ENCODE peak calls at places on chromosomes 6 and 20, in six cellular contexts. X, O, R, I, P and L are unnamed samples.

GRCh38 chr6:145897552-145897951 is 66.6 kb downstream of the SHPRH start:
- DNase-seq in I (no peak), X (no peak), P (no peak), R (no peak), O (no peak), L (no peak)

GRCh38 chr6:5695260-5696245 is 311.2 kb downstream of the NRN1 start:
- DNase-seq in R (no peak), O (no peak), X (peak; percentile 92), I (no peak), P (no peak), L (no peak)

GRCh38 chr6:115055579-115055978 is 712.8 kb upstream of the HS3ST5 start:
- DNase-seq in X (no peak), O (no peak), R (no peak), P (no peak), I (no peak), L (no peak)

GRCh38 chr6:1136415-1136774 is 175.5 kb upstream of the FOXQ1 start:
- DNase-seq in P (no peak), R (peak; percentile 36), I (no peak), X (peak; percentile 54), O (no peak), L (no peak)

GRCh38 chr20:32886652-32887051 is 27.9 kb downstream of the EFCAB8 start:
- DNase-seq in I (peak; percentile 45), P (no peak), O (no peak), R (no peak), X (no peak), L (no peak)

GRCh38 chr6:103797738-103798137 is 1062.0 kb downstream of the HACE1 start:
- DNase-seq in I (peak; percentile 64), O (no peak), X (no peak), P (no peak), R (no peak), L (no peak)

GRCh38 chr6:76817429-76817828 is 645.9 kb downstream of the HTR1B start:
- DNase-seq in O (no peak), R (no peak), P (no peak), I (no peak), X (no peak), L (no peak)

GRCh38 chr6:17278289-17279061 is 2.7 kb upstream of the RBM24 start:
- DNase-seq in I (no peak), R (peak; percentile 32), P (no peak), X (peak; percentile 83), O (no peak), L (no peak)

GRCh38 chr6:84422380-84422968 is 195.0 kb upstream of the CEP162 start:
- DNase-seq in X (peak; percentile 30), R (peak; percentile 15), P (peak; percentile 84), I (peak; percentile 83), O (peak; percentile 46), L (no peak)

GRCh38 chr20:53884859-53885654 is 185.3 kb downstream of the BCAS1 start:
- DNase-seq in O (no peak), X (peak; percentile 61), I (no peak), R (no peak), P (no peak), L (no peak)

GRCh38 chr6:16647422-16647821 is 113.8 kb downstream of the ATXN1 start:
- DNase-seq in P (no peak), X (no peak), O (no peak), R (no peak), I (no peak), L (no peak)

GRCh38 chr6:157246771-157247484 is 76.4 kb downstream of the TMEM242 start:
- DNase-seq in O (no peak), X (no peak), I (peak; percentile 60), P (no peak), R (no peak), L (no peak)

GRCh38 chr6:55445648-55446204 is 118.5 kb downstream of the GFRAL start:
- DNase-seq in P (no peak), I (peak; percentile 64), R (no peak), X (peak; percentile 14), O (no peak), L (no peak)

GRCh38 chr6:134065706-134066105 is 13.3 kb upstream of the SLC2A12 start:
- DNase-seq in O (no peak), I (peak; percentile 82), P (no peak), X (peak; percentile 22), R (no peak), L (no peak)

GRCh38 chr6:157999100-158000051 is 17.7 kb downstream of the SYNJ2 start:
- DNase-seq in X (no peak), I (no peak), O (peak; percentile 13), P (no peak), R (no peak), L (no peak)

GRCh38 chr6:37731888-37732287 is 34.2 kb upstream of the MDGA1 start:
- DNase-seq in P (no peak), R (no peak), X (no peak), I (no peak), O (no peak), L (no peak)

GRCh38 chr6:41505084-41506049 is 40.8 kb upstream of the FOXP4 start:
- DNase-seq in X (peak; percentile 91), I (peak; percentile 70), R (peak; percentile 66), O (peak; percentile 83), P (peak; percentile 95), L (peak; percentile 95)

GRCh38 chr20:50450961-50451752 is 59.0 kb upstream of the PTPN1 start:
- DNase-seq in R (no peak), I (peak; percentile 72), O (no peak), P (no peak), X (peak; percentile 36), L (peak; percentile 82)

GRCh38 chr6:21626756-21627155 is 33.2 kb downstream of the SOX4 start:
- DNase-seq in O (no peak), X (no peak), P (no peak), I (no peak), R (no peak), L (no peak)

GRCh38 chr6:15308445-15309213 is 62.8 kb downstream of the JARID2 start:
- DNase-seq in P (no peak), O (no peak), X (peak; percentile 76), R (no peak), I (no peak), L (no peak)

GRCh38 chr6:33984466-33985332 is 161.2 kb downstream of the GRM4 start:
- DNase-seq in I (no peak), X (no peak), P (peak; percentile 38), R (no peak), O (no peak), L (no peak)

GRCh38 chr6:14038636-14039035 is 78.9 kb upstream of the CD83 start:
- DNase-seq in R (no peak), X (peak; percentile 86), I (no peak), O (no peak), P (no peak), L (no peak)

GRCh38 chr6:33985947-33986346 is 159.9 kb downstream of the GRM4 start:
- DNase-seq in P (peak; percentile 5), X (no peak), O (no peak), I (no peak), R (no peak), L (no peak)

GRCh38 chr6:10554826-10555225 is 33.7 kb downstream of the GCNT2 start:
- DNase-seq in I (peak; percentile 68), X (no peak), O (no peak), P (no peak), R (no peak), L (no peak)

GRCh38 chr6:111530218-111530617 is 47.2 kb upstream of the REV3L start:
- DNase-seq in I (no peak), X (no peak), O (no peak), P (no peak), R (no peak), L (no peak)
- TF ChIP-seq CTCF in I (no peak), X (no peak), O (no peak), P (no peak), R (no peak), L (no peak)

GRCh38 chr6:140462495-140463311 is 1088.3 kb upstream of the CITED2 start:
- DNase-seq in O (no peak), X (peak; percentile 51), R (no peak), I (peak; percentile 62), P (no peak), L (no peak)
- H3K27ac ChIP-seq in O (peak overlapping the region; percentile 85), X (peak overlapping the region; percentile 72), R (peak overlapping the region; percentile 40), I (no peak overlapping the region), P (peak overlapping the region; percentile 80), L (peak overlapping the region; percentile 69)

GRCh38 chr6:31898200-31899011 is 908 bp upstream of the EHMT2 start:
- DNase-seq in O (no peak), R (no peak), I (peak; percentile 86), X (peak; percentile 47), P (no peak), L (no peak)
- TF ChIP-seq CTCF in O (no peak), R (no peak), I (no peak), X (no peak), P (no peak), L (no peak)

GRCh38 chr6:148192310-148192709 is 150.3 kb upstream of the SASH1 start:
- DNase-seq in P (no peak), I (no peak), R (peak; percentile 79), X (peak; percentile 99), O (no peak), L (no peak)

GRCh38 chr6:148195511-148195910 is 147.1 kb upstream of the SASH1 start:
- DNase-seq in X (no peak), I (no peak), O (no peak), P (no peak), R (no peak), L (no peak)

GRCh38 chr6:148193063-148193680 is 149.5 kb upstream of the SASH1 start:
- DNase-seq in P (no peak), R (no peak), O (no peak), I (no peak), X (peak; percentile 80), L (no peak)
- H3K27ac ChIP-seq in P (peak overlapping the region; percentile 40), R (peak overlapping the region; percentile 33), O (no peak overlapping the region), I (no peak overlapping the region), X (no peak overlapping the region), L (no peak overlapping the region)

GRCh38 chr20:2237059-2237458 is 58.7 kb upstream of the TGM3 start:
- DNase-seq in P (peak; percentile 76), R (peak; percentile 67), X (peak; percentile 100), O (no peak), I (peak; percentile 13), L (no peak)
- TF ChIP-seq CTCF in P (peak; percentile 15), R (no peak), X (peak; percentile 21), O (no peak), I (peak; percentile 52), L (no peak)

DNA sequence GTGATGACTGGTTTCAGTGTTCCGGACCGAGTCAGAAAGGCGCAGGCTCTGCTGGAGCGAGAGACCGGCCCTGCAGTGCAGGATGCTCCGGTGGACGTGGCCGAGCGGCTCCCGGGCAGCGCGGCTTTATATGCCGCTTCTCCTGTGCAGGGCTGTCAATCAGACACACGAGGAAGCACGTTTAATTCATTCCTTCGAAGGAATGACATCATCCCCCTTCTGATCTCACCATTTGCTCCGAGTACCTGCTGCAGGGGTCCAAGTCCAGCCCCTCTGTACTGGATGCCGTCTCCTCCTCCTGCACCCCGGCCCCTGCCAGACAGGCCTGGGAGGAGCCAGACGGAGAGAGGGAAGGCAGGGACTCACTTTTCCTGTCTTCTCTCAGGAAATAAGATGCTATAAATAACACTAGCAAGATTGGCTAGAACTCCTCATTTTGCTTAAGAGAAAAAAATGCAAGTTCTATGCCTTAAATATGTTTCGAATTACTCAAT is at the start of gene THBS2:
- DNase-seq in O (peak; percentile 56), X (peak; percentile 97), I (peak; percentile 56), R (peak; percentile 81), P (peak; percentile 88), L (peak; percentile 92)
- H3K27ac ChIP-seq in O (peak within 1 kb of the TSS; percentile 22), X (peak within 1 kb of the TSS; percentile 50), I (no peak within 1 kb of the TSS), R (peak within 1 kb of the TSS; percentile 54), P (peak within 1 kb of the TSS; percentile 70), L (peak within 1 kb of the TSS; percentile 66)

GRCh38 chr20:59895908-59896307 is 37.5 kb downstream of the SYCP2 start:
- DNase-seq in O (no peak), P (no peak), R (no peak), I (no peak), X (no peak), L (no peak)
- TF ChIP-seq CTCF in O (no peak), P (no peak), R (no peak), I (no peak), X (no peak), L (no peak)

GRCh38 chr6:116323863-116324262 is 44.1 kb upstream of the TSPYL1 start:
- DNase-seq in P (no peak), I (peak; percentile 48), R (no peak), X (no peak), O (no peak), L (no peak)
- H3K27ac ChIP-seq in P (no peak overlapping the region), I (peak overlapping the region; percentile 65), R (no peak overlapping the region), X (no peak overlapping the region), O (no peak overlapping the region), L (no peak overlapping the region)